ENCODE peak calls at places on chromosomes 12 and 14, in nine cellular contexts. T is CD8-positive, alpha-beta T cell; Y is GM23248; E is DND-41; Z is transverse colon; I is upper lobe of right lung; G is IMR-90; R is Panc1; J is neural progenitor cell. X is an unnamed sample.

GRCh38 chr14:104451474-104451873 is 128.1 kb upstream of the C14orf180 start:
- DNase-seq in T (no peak), Y (no peak), E (no peak), Z (no peak), I (no peak), G (no peak), R (no peak), J (no peak), X (no peak)

GRCh38 chr14:91573894-91574837 is 64.1 kb upstream of the PPP4R3A start:
- DNase-seq in T (peak), Y (peak), E (peak), Z (peak), I (peak), G (peak), R (no peak), J (peak), X (peak)

GRCh38 chr12:91766454-91766853 is 379.2 kb downstream of the BTG1 start:
- DNase-seq in T (no peak), Y (no peak), E (no peak), Z (no peak), I (no peak), G (no peak), R (no peak), J (no peak), X (no peak)

GRCh38 chr14:68824517-68825347 is 31.9 kb upstream of the ZFP36L1 start:
- DNase-seq in T (no peak), Y (peak), E (no peak), Z (peak), I (peak), G (peak), R (peak), J (peak), X (no peak)

GRCh38 chr12:46533723-46534122 is 161.2 kb upstream of the SLC38A2 start:
- DNase-seq in T (no peak), Y (no peak), E (no peak), Z (no peak), I (no peak), G (no peak), R (no peak), J (no peak), X (no peak)

GRCh38 chr12:25827141-25827540 is 131.3 kb upstream of the RASSF8 start:
- DNase-seq in T (no peak), Y (no peak), E (no peak), Z (no peak), I (no peak), G (no peak), R (no peak), J (no peak), X (no peak)

GRCh38 chr12:69105101-69105613 is 134.2 kb upstream of the CPSF6 start:
- DNase-seq in T (no peak), Y (no peak), E (no peak), Z (no peak), I (no peak), G (no peak), R (no peak), J (peak), X (no peak)

GRCh38 chr12:51417826-51418225 is 6.8 kb upstream of the SLC4A8 start:
- DNase-seq in T (no peak), Y (no peak), E (no peak), Z (no peak), I (no peak), G (no peak), R (no peak), J (no peak), X (no peak)

GRCh38 chr14:21092147-21093011 is 6.1 kb downstream of the ZNF219 start:
- DNase-seq in T (peak), Y (peak), E (peak), Z (peak), I (peak), G (peak), R (peak), J (peak), X (peak)

GRCh38 chr12:131788070-131788469 is 40.1 kb upstream of the MMP17 start:
- DNase-seq in T (no peak), Y (no peak), E (no peak), Z (no peak), I (no peak), G (no peak), R (no peak), J (no peak), X (no peak)

GRCh38 chr14:88248606-88249005 is 74.5 kb downstream of the KCNK10 start:
- DNase-seq in T (no peak), Y (peak), E (no peak), Z (no peak), I (no peak), G (no peak), R (no peak), J (no peak), X (no peak)

GRCh38 chr12:71947645-71948105 is 9.0 kb downstream of the TPH2 start:
- DNase-seq in T (no peak), Y (peak), E (no peak), Z (no peak), I (no peak), G (peak), R (no peak), J (peak), X (no peak)

GRCh38 chr14:106436310-106436905 is 910.0 kb downstream of the TMEM121 start:
- DNase-seq in T (peak), Y (peak), E (peak), Z (peak), I (peak), G (no peak), R (no peak), J (no peak), X (peak)

GRCh38 chr12:31819427-31819826 is 90.6 kb upstream of the AMN1 start:
- DNase-seq in T (no peak), Y (no peak), E (no peak), Z (no peak), I (no peak), G (no peak), R (no peak), J (no peak), X (no peak)

GRCh38 chr12:109606261-109607028 is 32.9 kb downstream of the MVK start:
- DNase-seq in T (no peak), Y (no peak), E (no peak), Z (no peak), I (no peak), G (no peak), R (no peak), J (peak), X (no peak)

GRCh38 chr14:22887260-22887989 is 4.4 kb downstream of the REM2 start:
- DNase-seq in T (no peak), Y (peak), E (no peak), Z (peak), I (no peak), G (peak), R (peak), J (peak), X (peak)

GRCh38 chr14:79598339-79598738 is 613.0 kb downstream of the DIO2 start:
- DNase-seq in T (no peak), Y (peak), E (no peak), Z (no peak), I (no peak), G (peak), R (no peak), J (no peak), X (no peak)

GRCh38 chr12:107736914-107737313 is 24.0 kb downstream of the PRDM4 start:
- DNase-seq in T (no peak), Y (no peak), E (no peak), Z (peak), I (no peak), G (no peak), R (no peak), J (no peak), X (no peak)

GRCh38 chr12:76554411-76555225 is 5.0 kb downstream of the OSBPL8 start:
- DNase-seq in T (no peak), Y (no peak), E (no peak), Z (no peak), I (no peak), G (no peak), R (no peak), J (no peak), X (no peak)

GRCh38 chr14:104797112-104798044 is 1.8 kb upstream of the AKT1 start:
- DNase-seq in T (no peak), Y (no peak), E (no peak), Z (peak), I (no peak), G (no peak), R (no peak), J (peak), X (no peak)

GRCh38 chr12:93707836-93708235 is 30.7 kb downstream of the CRADD start:
- DNase-seq in T (no peak), Y (peak), E (no peak), Z (no peak), I (no peak), G (peak), R (no peak), J (no peak), X (no peak)

GRCh38 chr12:65511134-65511912 is 232.8 kb downstream of the MSRB3 start:
- DNase-seq in T (no peak), Y (no peak), E (no peak), Z (no peak), I (no peak), G (no peak), R (no peak), J (no peak), X (no peak)

GRCh38 chr14:103623883-103624482 is 5.0 kb upstream of the KLC1 start:
- DNase-seq in T (no peak), Y (peak), E (no peak), Z (peak), I (peak), G (no peak), R (no peak), J (no peak), X (no peak)

GRCh38 chr12:18400186-18400585 is 138.9 kb downstream of the PIK3C2G start:
- DNase-seq in T (no peak), Y (no peak), E (no peak), Z (no peak), I (no peak), G (peak), R (no peak), J (no peak), X (no peak)

GRCh38 chr12:77946541-77947021 is 115.9 kb downstream of the NAV3 start:
- DNase-seq in T (no peak), Y (peak), E (no peak), Z (no peak), I (no peak), G (peak), R (no peak), J (no peak), X (no peak)
- H3K27ac ChIP-seq in T (no peak), Y (peak), E (no peak), Z (no peak), I (no peak), G (peak), R (no peak), J (no peak), X (no peak)

GRCh38 chr12:7066596-7066995 is 6.1 kb downstream of the C1S start:
- DNase-seq in T (no peak), Y (no peak), E (no peak), Z (no peak), I (no peak), G (no peak), R (no peak), J (no peak), X (no peak)

GRCh38 chr12:7067096-7067495 is 6.6 kb downstream of the C1S start:
- DNase-seq in T (no peak), Y (no peak), E (no peak), Z (no peak), I (no peak), G (no peak), R (no peak), J (no peak), X (no peak)

GRCh38 chr12:7068240-7068993 is 7.9 kb downstream of the C1S start:
- DNase-seq in T (no peak), Y (no peak), E (no peak), Z (no peak), I (no peak), G (peak), R (no peak), J (no peak), X (no peak)

GRCh38 chr12:7069386-7069785 is 8.9 kb downstream of the C1S start:
- DNase-seq in T (no peak), Y (no peak), E (no peak), Z (no peak), I (no peak), G (no peak), R (no peak), J (no peak), X (no peak)

GRCh38 chr12:7068994-7069346 is 8.5 kb downstream of the C1S start:
- DNase-seq in T (no peak), Y (no peak), E (no peak), Z (no peak), I (no peak), G (no peak), R (no peak), J (no peak), X (no peak)
- H3K27ac ChIP-seq in T (no peak), Y (no peak), E (no peak), Z (peak), I (no peak), G (peak), R (no peak), J (no peak), X (no peak)

DNA sequence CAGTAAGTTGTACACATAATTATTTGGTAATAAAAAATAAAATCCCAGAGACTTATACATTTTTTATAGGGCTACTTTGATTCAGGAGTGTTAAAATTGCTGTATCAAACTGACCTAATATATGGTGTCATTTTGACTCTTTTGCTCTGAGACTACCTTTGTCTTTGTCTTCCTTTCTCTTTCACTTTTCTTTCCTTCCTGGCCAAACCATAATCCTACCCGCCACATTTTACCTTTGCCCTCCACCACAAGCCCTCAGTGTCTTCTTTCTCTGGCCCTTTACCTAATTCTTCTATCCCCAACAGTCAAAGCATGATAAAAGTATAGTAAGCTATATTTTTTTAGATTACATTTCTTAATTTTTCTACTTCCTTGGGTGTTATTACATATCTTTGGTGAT is 62.0 kb downstream of the CAND1 start:
- DNase-seq in T (no peak), Y (no peak), E (no peak), Z (no peak), I (no peak), G (no peak), R (no peak), J (no peak), X (no peak)
- H3K27ac ChIP-seq in T (no peak), Y (no peak), E (no peak), Z (no peak), I (no peak), G (no peak), R (no peak), J (no peak), X (no peak)

DNA sequence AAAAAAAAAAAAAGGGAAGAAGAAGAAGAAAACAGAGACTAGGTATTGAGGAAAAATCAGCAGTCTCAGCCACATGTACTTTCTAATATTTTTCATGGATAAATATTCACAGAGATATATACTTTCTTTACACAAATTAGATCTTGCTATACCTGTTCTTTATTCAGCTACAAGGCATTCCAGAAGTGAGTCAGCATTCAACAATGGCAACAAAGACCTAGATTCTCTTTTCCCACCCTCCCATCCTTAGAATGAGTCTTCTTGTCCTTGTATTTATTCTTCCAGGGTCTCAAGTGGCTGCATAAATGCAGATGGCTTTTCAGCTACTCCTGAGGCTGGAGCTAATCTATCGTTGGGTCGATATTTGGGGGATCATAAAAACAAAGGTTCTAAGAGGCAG is 93.0 kb downstream of the NT5DC3 start:
- DNase-seq in T (no peak), Y (no peak), E (no peak), Z (no peak), I (no peak), G (no peak), R (no peak), J (no peak), X (no peak)
- H3K27ac ChIP-seq in T (no peak), Y (no peak), E (no peak), Z (no peak), I (no peak), G (no peak), R (no peak), J (no peak), X (no peak)